ENCODE peak calls at places on chromosomes 13 and 19, in five cellular contexts. N, Y, G, W and S are unnamed samples.

GRCh38 chr19:39768334-39768733 is 10.3 kb upstream of the LEUTX start:
- DNase-seq in N (no peak), G (no peak), W (no peak), Y (no peak), S (no peak)

GRCh38 chr13:33678906-33679657 is 138.9 kb upstream of the RFC3 start:
- DNase-seq in Y (peak; percentile 57), N (peak; percentile 1), W (no peak), G (peak; percentile 62), S (peak; percentile 60)

GRCh38 chr13:53254495-53254894 is 225.9 kb downstream of the OLFM4 start:
- DNase-seq in Y (no peak), N (no peak), W (no peak), G (no peak), S (peak; percentile 22)

GRCh38 chr19:43526884-43527859 is at the start of gene ETHE1:
- DNase-seq in G (peak; percentile 92), W (peak; percentile 91), N (peak; percentile 31), Y (peak; percentile 89), S (peak; percentile 88)

GRCh38 chr19:40467007-40467565 is 285 bp downstream of the SPTBN4 start:
- DNase-seq in N (no peak), Y (no peak), W (no peak), G (no peak), S (no peak)

GRCh38 chr13:42064259-42064658 is 15.8 kb downstream of the DGKH start:
- DNase-seq in W (no peak), Y (no peak), G (no peak), N (peak; percentile 94), S (no peak)

GRCh38 chr13:50081106-50081898 is 66.1 kb downstream of the KCNRG start:
- DNase-seq in G (peak; percentile 61), W (no peak), Y (no peak), N (no peak), S (peak; percentile 72)

GRCh38 chr13:36685912-36686311 is 12.1 kb downstream of the SERTM1 start:
- DNase-seq in Y (no peak), N (peak; percentile 6), W (no peak), G (no peak), S (no peak)

GRCh38 chr13:114161644-114162532 is 17.2 kb upstream of the CFAP97D2 start:
- DNase-seq in N (peak; percentile 19), W (no peak), G (peak; percentile 84), Y (no peak), S (peak; percentile 47)

GRCh38 chr13:80157261-80157942 is 183.5 kb downstream of the SPRY2 start:
- DNase-seq in N (peak; percentile 35), W (no peak), Y (no peak), G (no peak), S (no peak)

GRCh38 chr13:32001392-32001768 is 30.2 kb upstream of the FRY start:
- DNase-seq in Y (peak; percentile 40), W (no peak), G (no peak), N (peak; percentile 41), S (no peak)

GRCh38 chr13:46170268-46170667 is 11.7 kb downstream of the LCP1 start:
- DNase-seq in W (no peak), G (no peak), Y (no peak), N (no peak), S (no peak)

GRCh38 chr13:87680298-87680697 is 9.1 kb downstream of the SLITRK5 start:
- DNase-seq in N (no peak), W (no peak), G (no peak), Y (no peak), S (no peak)

GRCh38 chr13:104011505-104012270 is 945.5 kb upstream of the SLC10A2 start:
- DNase-seq in N (no peak), Y (no peak), G (no peak), W (no peak), S (peak; percentile 82)
- H3K27ac ChIP-seq in N (no peak overlapping the region), Y (no peak overlapping the region), G (no peak overlapping the region), W (no peak overlapping the region), S (no peak overlapping the region)

GRCh38 chr19:16327131-16327450 is 2.5 kb downstream of the KLF2 start:
- DNase-seq in N (no peak), W (no peak), Y (no peak), G (no peak), S (no peak)

GRCh38 chr19:16330368-16330801 is 5.8 kb downstream of the KLF2 start:
- DNase-seq in G (peak; percentile 83), N (peak; percentile 90), W (peak; percentile 88), Y (peak; percentile 72), S (peak; percentile 37)

GRCh38 chr19:16327501-16327900 is 2.9 kb downstream of the KLF2 start:
- DNase-seq in N (no peak), Y (no peak), W (no peak), G (peak; percentile 39), S (no peak)

GRCh38 chr19:16327911-16328823 is 3.5 kb downstream of the KLF2 start:
- DNase-seq in W (peak; percentile 93), Y (no peak), N (peak; percentile 86), G (peak; percentile 75), S (peak; percentile 76)

GRCh38 chr19:16328824-16329482 is 4.3 kb downstream of the KLF2 start:
- DNase-seq in G (no peak), Y (no peak), W (no peak), N (peak; percentile 49), S (peak; percentile 37)
- TF ChIP-seq POLR2A in G (peak; percentile 5), Y (no peak), W (no peak), N (peak; percentile 83), S (no peak)

GRCh38 chr19:55137915-55138314 is 11.1 kb downstream of the TNNT1 start:
- DNase-seq in G (no peak), N (no peak), W (no peak), Y (no peak), S (no peak)

GRCh38 chr19:55146078-55146647 is 2.8 kb downstream of the TNNT1 start:
- DNase-seq in W (no peak), G (no peak), Y (peak; percentile 91), N (no peak), S (no peak)

GRCh38 chr19:55145241-55145640 is 3.8 kb downstream of the TNNT1 start:
- DNase-seq in N (no peak), W (no peak), G (no peak), Y (no peak), S (no peak)

GRCh38 chr19:55146648-55147218 is 2.3 kb downstream of the TNNT1 start:
- DNase-seq in W (no peak), Y (peak; percentile 92), G (no peak), N (no peak), S (no peak)

DNA sequence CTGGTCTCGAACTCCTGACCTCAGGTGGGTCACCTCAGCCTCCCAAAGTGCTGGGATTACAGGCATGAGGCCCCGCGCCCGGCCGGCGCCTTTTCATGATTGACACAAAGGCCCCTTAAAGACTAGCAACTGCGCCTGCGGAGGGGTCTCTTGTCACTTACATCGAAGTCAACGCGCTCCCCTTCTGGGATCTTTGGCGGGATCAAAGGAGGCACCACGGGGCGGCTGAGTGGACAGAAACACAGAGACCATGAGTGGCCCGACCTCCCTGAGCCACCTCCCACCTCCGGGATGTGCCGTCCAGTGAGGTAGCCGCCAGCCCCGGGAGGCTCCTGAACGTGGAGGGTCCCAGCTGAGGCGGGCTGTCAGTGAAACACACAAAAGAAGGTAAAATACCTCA is 7.3 kb downstream of the TNNT1 start:
- DNase-seq in Y (no peak), G (no peak), N (no peak), W (no peak), S (no peak)
- H3K4me3 ChIP-seq in Y (no peak overlapping the region), G (no peak overlapping the region), N (no peak overlapping the region), W (no peak overlapping the region), S (peak overlapping the region; percentile 6)

GRCh38 chr19:3665681-3666544 is 34.4 kb downstream of the PIP5K1C start:
- DNase-seq in G (peak; percentile 70), N (no peak), Y (peak; percentile 57), W (peak; percentile 89), S (peak; percentile 66)
- H3K27ac ChIP-seq in G (peak overlapping the region; percentile 14), N (no peak overlapping the region), Y (no peak overlapping the region), W (no peak overlapping the region), S (no peak overlapping the region)

GRCh38 chr19:2902590-2903218 is 2.0 kb downstream of the ZNF57 start:
- DNase-seq in Y (no peak), G (no peak), N (no peak), W (no peak), S (no peak)

GRCh38 chr19:2896694-2897093 is 4.0 kb upstream of the ZNF57 start:
- DNase-seq in G (no peak), Y (no peak), W (no peak), N (no peak), S (no peak)

GRCh38 chr19:2905918-2906519 is 5.3 kb downstream of the ZNF57 start:
- DNase-seq in W (no peak), Y (no peak), G (peak; percentile 47), N (no peak), S (no peak)

GRCh38 chr19:2900296-2901252 is at the start of gene ZNF57:
- DNase-seq in Y (peak; percentile 93), W (peak; percentile 100), N (peak; percentile 98), G (peak; percentile 100), S (peak; percentile 100)
- TF ChIP-seq POLR2A in Y (peak; percentile 34), W (no peak), N (no peak), G (peak; percentile 94), S (no peak)

GRCh38 chr13:93230466-93230865 is 3.9 kb downstream of the GPC6 start:
- DNase-seq in W (no peak), G (no peak), N (peak; percentile 89), Y (no peak), S (no peak)
- H3K4me3 ChIP-seq in W (no peak overlapping the region), G (no peak overlapping the region), N (no peak overlapping the region), Y (peak overlapping the region; percentile 63), S (no peak overlapping the region)

GRCh38 chr19:21603431-21604153 is 98.2 kb downstream of the ZNF429 start:
- DNase-seq in N (no peak), G (no peak), W (no peak), Y (no peak), S (no peak)
- H3K27ac ChIP-seq in N (no peak overlapping the region), G (peak overlapping the region; percentile 77), W (no peak overlapping the region), Y (no peak overlapping the region), S (peak overlapping the region; percentile 77)